ENCODE peak calls at places on chromosomes 16 and 17, in four cellular contexts. One of them, this sample, is unnamed.

GRCh38 chr16:89292443-89293078 is 75.1 kb downstream of the ZNF778 start:
- DNase-seq in AML-193: no peak
- DNase-seq in activated CD8-positive, alpha-beta T cell treated with anti-CD3 and anti-CD28 coated beads for 36 hours: no peak
- DNase-seq in CD8-positive, alpha-beta memory T cell: no peak
- DNase-seq in this sample: no peak

GRCh38 chr16:9870962-9871361 is 311.3 kb downstream of the GRIN2A start:
- DNase-seq in AML-193: no peak
- DNase-seq in activated CD8-positive, alpha-beta T cell treated with anti-CD3 and anti-CD28 coated beads for 36 hours: no peak
- DNase-seq in CD8-positive, alpha-beta memory T cell: no peak
- DNase-seq in this sample: no peak

GRCh38 chr16:23288726-23289512 is 13.2 kb upstream of the SCNN1B start:
- DNase-seq in AML-193: no peak
- DNase-seq in activated CD8-positive, alpha-beta T cell treated with anti-CD3 and anti-CD28 coated beads for 36 hours: no peak
- DNase-seq in CD8-positive, alpha-beta memory T cell: no peak
- DNase-seq in this sample: peak

GRCh38 chr17:32345953-32346600 is 3.9 kb upstream of the ZNF207 start:
- DNase-seq in AML-193: no peak
- DNase-seq in activated CD8-positive, alpha-beta T cell treated with anti-CD3 and anti-CD28 coated beads for 36 hours: no peak
- DNase-seq in CD8-positive, alpha-beta memory T cell: no peak
- DNase-seq in this sample: no peak

GRCh38 chr17:78664476-78665384 is 87.5 kb upstream of the DNAH17 start:
- DNase-seq in AML-193: no peak
- DNase-seq in activated CD8-positive, alpha-beta T cell treated with anti-CD3 and anti-CD28 coated beads for 36 hours: no peak
- DNase-seq in CD8-positive, alpha-beta memory T cell: no peak
- DNase-seq in this sample: no peak

GRCh38 chr17:75518983-75519540 is 2.7 kb downstream of the TSEN54 start:
- DNase-seq in AML-193: no peak
- DNase-seq in activated CD8-positive, alpha-beta T cell treated with anti-CD3 and anti-CD28 coated beads for 36 hours: no peak
- DNase-seq in CD8-positive, alpha-beta memory T cell: no peak
- DNase-seq in this sample: no peak

GRCh38 chr16:12017583-12017982 is 41.0 kb downstream of the SNX29 start:
- DNase-seq in AML-193: no peak
- DNase-seq in activated CD8-positive, alpha-beta T cell treated with anti-CD3 and anti-CD28 coated beads for 36 hours: no peak
- DNase-seq in CD8-positive, alpha-beta memory T cell: no peak
- DNase-seq in this sample: no peak

GRCh38 chr16:81707411-81708321 is 71.4 kb upstream of the PLCG2 start:
- DNase-seq in AML-193: no peak
- DNase-seq in activated CD8-positive, alpha-beta T cell treated with anti-CD3 and anti-CD28 coated beads for 36 hours: no peak
- DNase-seq in CD8-positive, alpha-beta memory T cell: no peak
- DNase-seq in this sample: no peak

GRCh38 chr16:46747777-46748651 is at the start of gene MYLK3:
- DNase-seq in AML-193: no peak
- DNase-seq in activated CD8-positive, alpha-beta T cell treated with anti-CD3 and anti-CD28 coated beads for 36 hours: no peak
- DNase-seq in CD8-positive, alpha-beta memory T cell: no peak
- DNase-seq in this sample: no peak

GRCh38 chr16:84379008-84379730 is 10.8 kb downstream of the ATP2C2 start:
- DNase-seq in AML-193: no peak
- DNase-seq in activated CD8-positive, alpha-beta T cell treated with anti-CD3 and anti-CD28 coated beads for 36 hours: no peak
- DNase-seq in CD8-positive, alpha-beta memory T cell: no peak
- DNase-seq in this sample: no peak

GRCh38 chr16:14062261-14062660 is 8.9 kb upstream of the MRTFB start:
- DNase-seq in AML-193: no peak
- DNase-seq in activated CD8-positive, alpha-beta T cell treated with anti-CD3 and anti-CD28 coated beads for 36 hours: no peak
- DNase-seq in CD8-positive, alpha-beta memory T cell: no peak
- DNase-seq in this sample: no peak

GRCh38 chr17:19978803-19979202 is 1.2 kb upstream of the AKAP10 start:
- DNase-seq in AML-193: peak
- DNase-seq in activated CD8-positive, alpha-beta T cell treated with anti-CD3 and anti-CD28 coated beads for 36 hours: peak
- DNase-seq in CD8-positive, alpha-beta memory T cell: no peak
- DNase-seq in this sample: no peak

GRCh38 chr16:14377326-14377725 is 252.7 kb downstream of the PARN start:
- DNase-seq in AML-193: no peak
- DNase-seq in activated CD8-positive, alpha-beta T cell treated with anti-CD3 and anti-CD28 coated beads for 36 hours: no peak
- DNase-seq in CD8-positive, alpha-beta memory T cell: no peak
- DNase-seq in this sample: no peak

GRCh38 chr17:45229681-45230409 is 8.2 kb downstream of the FMNL1 start:
- DNase-seq in AML-193: no peak
- DNase-seq in activated CD8-positive, alpha-beta T cell treated with anti-CD3 and anti-CD28 coated beads for 36 hours: peak
- DNase-seq in CD8-positive, alpha-beta memory T cell: no peak
- DNase-seq in this sample: no peak

GRCh38 chr17:32102697-32103096 is 39.6 kb upstream of the RHOT1 start:
- DNase-seq in AML-193: no peak
- DNase-seq in activated CD8-positive, alpha-beta T cell treated with anti-CD3 and anti-CD28 coated beads for 36 hours: no peak
- DNase-seq in CD8-positive, alpha-beta memory T cell: no peak
- DNase-seq in this sample: no peak

GRCh38 chr17:60421273-60422161 is 772 bp upstream of the CHCT1 start:
- DNase-seq in AML-193: peak
- DNase-seq in activated CD8-positive, alpha-beta T cell treated with anti-CD3 and anti-CD28 coated beads for 36 hours: peak
- DNase-seq in CD8-positive, alpha-beta memory T cell: peak
- DNase-seq in this sample: peak

GRCh38 chr17:4395111-4395478 is 28.6 kb upstream of the UBE2G1 start:
- DNase-seq in AML-193: no peak
- DNase-seq in activated CD8-positive, alpha-beta T cell treated with anti-CD3 and anti-CD28 coated beads for 36 hours: no peak
- DNase-seq in CD8-positive, alpha-beta memory T cell: no peak
- DNase-seq in this sample: no peak

GRCh38 chr17:81086789-81087551 is 52.0 kb downstream of the BAIAP2 start:
- DNase-seq in AML-193: no peak
- DNase-seq in activated CD8-positive, alpha-beta T cell treated with anti-CD3 and anti-CD28 coated beads for 36 hours: no peak
- DNase-seq in CD8-positive, alpha-beta memory T cell: no peak
- DNase-seq in this sample: no peak

GRCh38 chr17:42378597-42379594 is 9.3 kb downstream of the STAT3 start:
- DNase-seq in AML-193: no peak
- DNase-seq in activated CD8-positive, alpha-beta T cell treated with anti-CD3 and anti-CD28 coated beads for 36 hours: peak
- DNase-seq in CD8-positive, alpha-beta memory T cell: no peak
- DNase-seq in this sample: peak

GRCh38 chr16:681746-682427 is 1.7 kb downstream of the STUB1 start:
- DNase-seq in AML-193: no peak
- DNase-seq in activated CD8-positive, alpha-beta T cell treated with anti-CD3 and anti-CD28 coated beads for 36 hours: no peak
- DNase-seq in CD8-positive, alpha-beta memory T cell: no peak
- DNase-seq in this sample: no peak

GRCh38 chr17:39194089-39194984 is 3.1 kb downstream of the CACNB1 start:
- DNase-seq in AML-193: no peak
- DNase-seq in activated CD8-positive, alpha-beta T cell treated with anti-CD3 and anti-CD28 coated beads for 36 hours: no peak
- DNase-seq in CD8-positive, alpha-beta memory T cell: no peak
- DNase-seq in this sample: peak

GRCh38 chr16:85149776-85150175 is 37.5 kb upstream of the CIBAR2 start:
- DNase-seq in AML-193: no peak
- DNase-seq in activated CD8-positive, alpha-beta T cell treated with anti-CD3 and anti-CD28 coated beads for 36 hours: no peak
- DNase-seq in CD8-positive, alpha-beta memory T cell: no peak
- DNase-seq in this sample: no peak

GRCh38 chr17:82283208-82283749 is 9.8 kb upstream of the CSNK1D start:
- DNase-seq in AML-193: peak
- DNase-seq in activated CD8-positive, alpha-beta T cell treated with anti-CD3 and anti-CD28 coated beads for 36 hours: peak
- DNase-seq in CD8-positive, alpha-beta memory T cell: no peak
- DNase-seq in this sample: peak

GRCh38 chr16:27127293-27127692 is 60.6 kb downstream of the C16orf82 start:
- DNase-seq in AML-193: no peak
- DNase-seq in activated CD8-positive, alpha-beta T cell treated with anti-CD3 and anti-CD28 coated beads for 36 hours: no peak
- DNase-seq in CD8-positive, alpha-beta memory T cell: no peak
- DNase-seq in this sample: no peak

GRCh38 chr16:24668481-24669001 is 60.9 kb upstream of the TNRC6A start:
- DNase-seq in AML-193: no peak
- DNase-seq in activated CD8-positive, alpha-beta T cell treated with anti-CD3 and anti-CD28 coated beads for 36 hours: peak
- DNase-seq in CD8-positive, alpha-beta memory T cell: no peak
- DNase-seq in this sample: no peak

GRCh38 chr17:60134396-60135159 is 15.2 kb upstream of the CA4 start:
- DNase-seq in AML-193: no peak
- DNase-seq in activated CD8-positive, alpha-beta T cell treated with anti-CD3 and anti-CD28 coated beads for 36 hours: peak
- DNase-seq in CD8-positive, alpha-beta memory T cell: no peak
- DNase-seq in this sample: no peak

GRCh38 chr16:25036561-25036960 is 21.4 kb upstream of the ARHGAP17 start:
- DNase-seq in AML-193: no peak
- DNase-seq in activated CD8-positive, alpha-beta T cell treated with anti-CD3 and anti-CD28 coated beads for 36 hours: no peak
- DNase-seq in CD8-positive, alpha-beta memory T cell: no peak
- DNase-seq in this sample: no peak

GRCh38 chr16:86117756-86118155 is 218.8 kb downstream of the IRF8 start:
- DNase-seq in AML-193: no peak
- DNase-seq in activated CD8-positive, alpha-beta T cell treated with anti-CD3 and anti-CD28 coated beads for 36 hours: no peak
- DNase-seq in CD8-positive, alpha-beta memory T cell: no peak
- DNase-seq in this sample: no peak

GRCh38 chr17:56112086-56112485 is 41.2 kb upstream of the ANKFN1 start:
- DNase-seq in AML-193: no peak
- DNase-seq in activated CD8-positive, alpha-beta T cell treated with anti-CD3 and anti-CD28 coated beads for 36 hours: no peak
- DNase-seq in CD8-positive, alpha-beta memory T cell: no peak
- DNase-seq in this sample: no peak

GRCh38 chr16:73050115-73051099 is 2.5 kb upstream of the ZFHX3 start:
- DNase-seq in AML-193: no peak
- DNase-seq in activated CD8-positive, alpha-beta T cell treated with anti-CD3 and anti-CD28 coated beads for 36 hours: no peak
- DNase-seq in CD8-positive, alpha-beta memory T cell: no peak
- DNase-seq in this sample: no peak

GRCh38 chr17:82330322-82331239 is 3.0 kb downstream of the SECTM1 start:
- DNase-seq in AML-193: no peak
- DNase-seq in activated CD8-positive, alpha-beta T cell treated with anti-CD3 and anti-CD28 coated beads for 36 hours: no peak
- DNase-seq in CD8-positive, alpha-beta memory T cell: no peak
- DNase-seq in this sample: peak

GRCh38 chr17:82101767-82102679 is 4.0 kb upstream of the FASN start:
- DNase-seq in AML-193: no peak
- DNase-seq in activated CD8-positive, alpha-beta T cell treated with anti-CD3 and anti-CD28 coated beads for 36 hours: no peak
- DNase-seq in CD8-positive, alpha-beta memory T cell: no peak
- DNase-seq in this sample: no peak

GRCh38 chr17:45190503-45191282 is 29.0 kb downstream of the HEXIM2 start:
- DNase-seq in AML-193: no peak
- DNase-seq in activated CD8-positive, alpha-beta T cell treated with anti-CD3 and anti-CD28 coated beads for 36 hours: no peak
- DNase-seq in CD8-positive, alpha-beta memory T cell: no peak
- DNase-seq in this sample: no peak

This sample was measured in HL-60.